ENCODE peak calls at places on chromosomes 12 and 14, in seven cellular contexts. H is heart right ventricle; Y is stimulated activated CD4-positive, alpha-beta T cell treated with anti-CD3 and anti-CD28 coated beads, TNF-alpha, amount 100 ng/mL, for 24 hours; C is GM12864; G is HS-27A; P is HFFc6; K is activated naive CD8-positive, alpha-beta T cell treated with anti-CD3 and anti-CD28 coated beads for 36 hours. B is an unnamed sample.

GRCh38 chr12:122174155-122174845 is at the start of gene IL31:
- DNase-seq in H (no peak), C (no peak), P (no peak), Y (no peak), G (no peak), K (no peak), B (no peak)

GRCh38 chr12:117282490-117282889 is 78.9 kb downstream of the NOS1 start:
- DNase-seq in H (no peak), P (no peak), C (no peak), K (no peak), Y (no peak), G (no peak), B (no peak)

GRCh38 chr12:108253540-108253939 is 85.6 kb downstream of the CMKLR1 start:
- DNase-seq in H (no peak), P (no peak), C (no peak), G (no peak), K (no peak), Y (no peak), B (no peak)

GRCh38 chr12:68001486-68002466 is 12.5 kb downstream of the IFNG-AS1 start:
- DNase-seq in P (no peak), C (no peak), H (no peak), G (no peak), Y (no peak), K (no peak), B (no peak)

GRCh38 chr12:132266370-132266769 is 63.0 kb downstream of the GALNT9 start:
- DNase-seq in C (no peak), Y (no peak), H (peak; percentile 2), P (no peak), G (no peak), K (no peak), B (no peak)

GRCh38 chr14:67815573-67816235 is 686 bp downstream of the ZFYVE26 start:
- DNase-seq in G (no peak), P (peak; percentile 69), C (no peak), Y (no peak), K (no peak), H (no peak), B (no peak)

GRCh38 chr14:104494483-104494882 is 85.1 kb upstream of the C14orf180 start:
- DNase-seq in Y (no peak), C (no peak), P (no peak), H (no peak), K (no peak), G (no peak), B (no peak)

GRCh38 chr12:43099691-43100163 is 452.3 kb downstream of the ADAMTS20 start:
- DNase-seq in G (no peak), H (no peak), C (no peak), Y (no peak), P (no peak), K (no peak), B (no peak)

GRCh38 chr12:5963515-5963914 is 18.5 kb upstream of the ANO2 start:
- DNase-seq in P (no peak), H (no peak), K (no peak), Y (no peak), G (no peak), C (no peak), B (peak; percentile 1)

GRCh38 chr14:49982522-49982951 is 89.7 kb downstream of the ARF6 start:
- DNase-seq in C (no peak), K (no peak), G (peak; percentile 91), H (no peak), Y (no peak), P (peak; percentile 94), B (no peak)